ENCODE peak calls at places on chromosomes 16 and 17, in nine cellular contexts. A, C, Y, F, N, X, Q, Z and K are unnamed samples. For H3K27me3, the result is how much of the 10 kb centered on the place peaks cover.

GRCh38 chr17:78362671-78363070 is 2.8 kb upstream of the SOCS3 start:
- DNase-seq in C (no peak), N (no peak), Q (no peak), F (no peak), Z (no peak), Y (no peak), X (no peak), A (no peak), K (peak)

GRCh38 chr17:79624658-79625478 is 14.0 kb upstream of the RBFOX3 start:
- DNase-seq in Z (no peak), A (no peak), F (no peak), Y (no peak), X (peak), Q (no peak), N (peak), C (peak), K (peak)

GRCh38 chr17:1460233-1460632 is 4.2 kb upstream of the CRK start:
- DNase-seq in A (no peak), Y (peak), Z (peak), Q (peak), F (peak), X (peak), N (peak), C (peak), K (no peak)

GRCh38 chr16:27408012-27408601 is 6.1 kb downstream of the IL21R start:
- DNase-seq in Z (no peak), F (no peak), Y (peak), A (no peak), Q (peak), C (no peak), X (no peak), N (no peak), K (no peak)

GRCh38 chr16:31064882-31065461 is 9.1 kb downstream of the ZNF668 start:
- DNase-seq in A (no peak), Z (no peak), F (no peak), C (peak), N (no peak), X (no peak), Y (peak), Q (peak), K (no peak)

GRCh38 chr17:38554430-38555350 is 51.1 kb downstream of the SRCIN1 start:
- DNase-seq in Z (no peak), N (no peak), Q (peak), F (no peak), C (no peak), X (no peak), Y (peak), A (no peak), K (no peak)

GRCh38 chr17:14011740-14012405 is 57.4 kb upstream of the COX10 start:
- DNase-seq in C (peak), Q (no peak), F (no peak), X (no peak), Y (no peak), Z (no peak), N (no peak), A (no peak), K (no peak)

GRCh38 chr17:80191192-80191591 is 21.4 kb downstream of the CARD14 start:
- DNase-seq in X (no peak), A (no peak), Y (no peak), F (no peak), N (no peak), Q (no peak), Z (no peak), C (no peak), K (peak)

GRCh38 chr16:58042886-58043515 is 17.4 kb downstream of the MMP15 start:
- DNase-seq in Q (no peak), Z (no peak), A (no peak), N (no peak), Y (no peak), F (no peak), X (no peak), C (no peak), K (no peak)

GRCh38 chr17:2058521-2059124 is 3.7 kb downstream of the HIC1 start:
- DNase-seq in X (no peak), C (peak), Y (no peak), N (peak), F (peak), Z (peak), A (no peak), Q (no peak), K (peak)

GRCh38 chr16:4936991-4937781 is at the start of gene PPL:
- DNase-seq in Q (peak), X (peak), C (peak), A (peak), Y (peak), Z (peak), N (peak), F (peak), K (peak)

GRCh38 chr16:67672739-67673662 is 6.4 kb downstream of the C16orf86 start:
- DNase-seq in Z (peak), N (peak), Y (peak), F (peak), A (peak), X (no peak), C (peak), Q (peak), K (peak)

GRCh38 chr17:18280766-18281165 is 20.3 kb downstream of the MIEF2 start:
- DNase-seq in X (no peak), Z (no peak), N (no peak), Q (no peak), Y (no peak), F (no peak), C (no peak), A (no peak), K (no peak)

GRCh38 chr17:41402161-41402560 is 4.8 kb upstream of the KRT31 start:
- DNase-seq in Q (no peak), C (no peak), Y (peak), F (no peak), A (no peak), X (no peak), N (no peak), Z (no peak), K (peak)

GRCh38 chr17:19238167-19238505 is 970 bp downstream of the EPN2 start:
- DNase-seq in X (peak), A (no peak), Z (peak), N (peak), C (peak), Y (peak), F (peak), Q (no peak), K (peak)

GRCh38 chr17:77212081-77212832 is 71.5 kb downstream of the SEC14L1 start:
- DNase-seq in Z (no peak), Y (no peak), Q (no peak), C (no peak), N (no peak), F (no peak), A (no peak), X (no peak), K (no peak)

GRCh38 chr17:27944546-27945332 is 51.6 kb upstream of the LYRM9 start:
- DNase-seq in X (no peak), N (no peak), A (no peak), C (no peak), Y (peak), F (no peak), Z (no peak), Q (no peak), K (no peak)

GRCh38 chr17:80908776-80909175 is 82.9 kb upstream of the CHMP6 start:
- DNase-seq in N (no peak), A (no peak), Y (no peak), Z (no peak), F (no peak), Q (no peak), C (no peak), X (no peak), K (no peak)

GRCh38 chr17:2837147-2837561 is 40.9 kb downstream of the RAP1GAP2 start:
- DNase-seq in Q (no peak), A (no peak), Z (no peak), Y (no peak), C (no peak), X (no peak), N (no peak), F (no peak), K (peak)

GRCh38 chr17:11303773-11304394 is 62.9 kb downstream of the SHISA6 start:
- DNase-seq in N (no peak), Z (no peak), Y (no peak), F (no peak), Q (no peak), X (no peak), A (no peak), C (no peak), K (no peak)

GRCh38 chr16:73082608-73083007 is 34.7 kb upstream of the ZFHX3 start:
- DNase-seq in Z (no peak), X (peak), A (no peak), F (no peak), Y (peak), C (no peak), Q (peak), N (no peak), K (no peak)

GRCh38 chr17:66675273-66675990 is 159.5 kb upstream of the CACNG5 start:
- DNase-seq in X (no peak), C (no peak), N (no peak), F (no peak), Q (peak), A (no peak), Y (no peak), Z (no peak), K (peak)

GRCh38 chr17:32660496-32660895 is 173.7 kb downstream of the CDK5R1 start:
- DNase-seq in A (no peak), Q (no peak), C (no peak), F (no peak), X (no peak), Z (no peak), Y (no peak), N (no peak), K (no peak)

GRCh38 chr16:12815361-12815760 is 11.7 kb upstream of the CPPED1 start:
- DNase-seq in Y (no peak), N (no peak), F (no peak), C (no peak), X (no peak), A (no peak), Z (no peak), Q (no peak), K (no peak)

GRCh38 chr16:58094026-58094425 is 35.2 kb downstream of the CFAP20 start:
- DNase-seq in F (no peak), C (no peak), Y (no peak), A (no peak), Q (no peak), N (no peak), X (no peak), Z (no peak), K (no peak)

GRCh38 chr17:65139045-65139764 is 2.0 kb downstream of the RGS9 start:
- DNase-seq in N (no peak), C (no peak), Q (no peak), Z (no peak), F (no peak), Y (no peak), A (no peak), X (no peak), K (no peak)

GRCh38 chr16:49439676-49440075 is 66.1 kb downstream of the C16orf78 start:
- DNase-seq in N (no peak), F (no peak), A (no peak), Q (no peak), X (peak), Z (no peak), C (no peak), Y (no peak), K (no peak)

GRCh38 chr16:49439050-49439449 is 65.4 kb downstream of the C16orf78 start:
- DNase-seq in N (no peak), Z (no peak), C (no peak), X (peak), Y (no peak), F (no peak), Q (no peak), A (no peak), K (no peak)

GRCh38 chr16:49436181-49436580 is 62.6 kb downstream of the C16orf78 start:
- DNase-seq in X (peak), Z (no peak), Q (no peak), F (no peak), A (no peak), Y (no peak), C (no peak), N (no peak), K (no peak)

GRCh38 chr16:49434733-49435132 is 61.1 kb downstream of the C16orf78 start:
- DNase-seq in N (no peak), X (peak), Y (no peak), Q (no peak), C (no peak), A (no peak), F (no peak), Z (no peak), K (no peak)

GRCh38 chr16:49437344-49437743 is 63.7 kb downstream of the C16orf78 start:
- DNase-seq in C (no peak), F (no peak), Z (no peak), X (peak), Q (no peak), N (no peak), Y (no peak), A (no peak), K (no peak)
- TF ChIP-seq CTCF in C (no peak), F (no peak), Z (no peak), X (no peak), Q (no peak), N (no peak), Y (no peak), A (no peak), K (peak)

GRCh38 chr17:9219631-9220415 is 198.5 kb downstream of the NTN1 start:
- DNase-seq in C (no peak), Z (no peak), Q (no peak), Y (no peak), X (no peak), A (no peak), F (no peak), N (no peak), K (peak)
- H3K27me3 ChIP-seq in C (under half), Z (under half), Q (under half), Y (under half), X (under half), A (under half), F (under half), N (under half), K (under half)

GRCh38 chr16:10592611-10593010 is 12.2 kb upstream of the EMP2 start:
- DNase-seq in A (no peak), F (no peak), N (no peak), C (no peak), Z (no peak), X (no peak), Q (no peak), Y (no peak), K (no peak)
- TF ChIP-seq CTCF in A (no peak), F (no peak), N (no peak), C (no peak), Z (no peak), X (no peak), Q (no peak), Y (no peak), K (no peak)

GRCh38 chr16:85232369-85233142 is 120.3 kb upstream of the CIBAR2 start:
- DNase-seq in Z (no peak), F (no peak), C (no peak), A (no peak), N (no peak), Y (no peak), Q (no peak), X (no peak), K (no peak)
- H3K27me3 ChIP-seq in Z (under half), F (under half), C (under half), A (under half), N (under half), Y (under half), Q (under half), X (under half), K (under half)

GRCh38 chr17:48642843-48643696 is 16.9 kb upstream of the HOXB9 start:
- DNase-seq in C (no peak), A (no peak), F (no peak), X (no peak), Q (no peak), Z (peak), N (no peak), Y (no peak), K (peak)

GRCh38 chr17:48640858-48641180 is 14.7 kb upstream of the HOXB9 start:
- DNase-seq in Y (no peak), N (no peak), X (no peak), Z (no peak), C (no peak), Q (no peak), F (no peak), A (no peak), K (no peak)

GRCh38 chr17:48643697-48644012 is 17.5 kb upstream of the HOXB9 start:
- DNase-seq in Y (no peak), Q (no peak), A (no peak), X (no peak), F (no peak), Z (peak), C (no peak), N (no peak), K (no peak)

GRCh38 chr17:48641541-48642058 is 15.4 kb upstream of the HOXB9 start:
- DNase-seq in X (no peak), Q (no peak), Y (no peak), C (no peak), N (no peak), Z (peak), A (no peak), F (no peak), K (peak)

DNA sequence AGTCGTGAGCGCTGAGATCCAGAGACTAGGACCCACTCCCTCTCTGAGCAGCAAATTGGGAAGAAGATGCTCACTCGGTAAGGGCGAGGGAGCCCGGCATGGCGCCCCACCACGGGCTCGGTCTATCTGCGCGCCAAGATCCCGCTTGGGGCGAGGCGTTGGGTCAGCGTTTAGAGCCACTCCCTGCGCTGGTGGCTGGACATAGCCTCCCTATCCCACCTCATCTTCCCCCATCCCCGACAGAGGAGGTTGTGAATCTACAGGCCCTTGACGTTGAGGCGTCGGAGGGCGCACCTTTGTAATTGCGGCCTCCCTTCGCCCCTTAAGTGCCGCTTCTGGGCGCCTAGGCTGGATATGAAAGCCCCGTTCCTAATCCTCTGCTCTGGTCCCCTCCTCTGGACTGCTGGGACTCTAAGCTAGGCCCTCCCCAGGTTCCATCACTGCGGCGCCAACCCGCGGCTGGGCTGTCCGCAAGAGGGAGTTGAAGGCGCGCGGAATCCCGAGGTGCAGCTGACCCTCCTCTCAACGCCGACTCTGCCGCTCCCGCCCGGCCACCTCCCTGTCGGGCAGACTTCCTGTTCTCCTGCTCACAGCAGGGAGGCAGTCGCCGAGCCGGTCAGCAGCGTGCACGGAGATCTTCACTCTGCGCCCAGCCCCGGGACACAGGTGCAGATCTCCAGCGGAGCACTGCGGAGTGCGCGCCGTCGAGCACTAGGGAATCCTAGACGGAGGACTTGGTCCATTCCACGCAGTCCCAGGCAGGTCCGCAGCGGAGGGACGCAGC is 16.1 kb upstream of the HOXB9 start:
- DNase-seq in Y (no peak), N (no peak), Q (no peak), F (no peak), X (no peak), A (no peak), C (no peak), Z (peak), K (peak)
- TF ChIP-seq CTCF in Y (no peak), N (no peak), Q (no peak), F (no peak), X (no peak), A (no peak), C (no peak), Z (no peak), K (peak)

DNA sequence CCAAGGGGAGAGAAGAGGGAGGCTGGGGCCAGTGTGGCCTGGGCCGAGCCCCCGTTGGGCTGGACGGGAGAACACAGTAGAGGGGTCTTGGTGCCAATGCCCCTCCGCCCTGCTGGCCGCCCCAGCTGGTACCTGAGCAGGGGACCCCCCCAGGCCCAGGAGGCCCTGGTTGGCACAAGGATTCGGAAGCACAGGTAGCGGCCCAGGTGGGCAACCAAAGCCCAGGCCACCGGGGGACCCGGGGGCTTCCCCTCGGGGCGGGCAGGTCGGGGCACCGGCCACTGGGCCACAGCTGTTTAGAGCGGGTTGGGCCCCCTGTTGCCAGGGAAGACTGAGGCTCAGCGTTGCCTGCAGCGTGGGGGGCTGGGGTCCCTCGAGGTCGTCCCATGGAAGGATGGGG is 28.2 kb upstream of the C1QTNF8 start:
- DNase-seq in F (no peak), X (no peak), N (no peak), Q (no peak), A (no peak), C (no peak), Y (no peak), Z (no peak), K (no peak)
- H3K27me3 ChIP-seq in F (under half), X (under half), N (under half), Q (under half), A (under half), C (half or more), Y (under half), Z (under half), K (under half)

DNA sequence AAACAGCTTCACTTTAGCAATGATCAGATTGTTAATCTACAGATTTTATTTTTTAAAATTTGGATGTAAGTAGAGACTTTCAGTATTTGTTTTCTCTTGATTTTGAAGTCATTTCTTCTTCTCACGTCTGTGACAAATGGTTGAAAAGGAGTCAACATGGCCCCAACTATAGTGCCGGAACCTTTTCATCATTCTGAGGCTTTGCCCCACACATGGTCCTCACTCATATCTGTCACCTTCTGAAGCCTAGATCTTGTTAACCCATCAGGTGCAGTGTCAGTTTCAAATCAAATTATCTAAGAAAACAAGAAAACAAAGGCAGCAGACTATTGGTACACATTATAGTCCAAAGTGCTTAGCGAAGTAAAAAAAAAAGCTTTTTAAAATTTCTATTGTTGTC is 124.1 kb downstream of the TRIM37 start:
- DNase-seq in Z (no peak), A (no peak), C (no peak), Q (no peak), F (no peak), X (no peak), N (no peak), Y (no peak), K (no peak)
- TF ChIP-seq CTCF in Z (no peak), A (no peak), C (no peak), Q (no peak), F (no peak), X (no peak), N (no peak), Y (no peak), K (no peak)

DNA sequence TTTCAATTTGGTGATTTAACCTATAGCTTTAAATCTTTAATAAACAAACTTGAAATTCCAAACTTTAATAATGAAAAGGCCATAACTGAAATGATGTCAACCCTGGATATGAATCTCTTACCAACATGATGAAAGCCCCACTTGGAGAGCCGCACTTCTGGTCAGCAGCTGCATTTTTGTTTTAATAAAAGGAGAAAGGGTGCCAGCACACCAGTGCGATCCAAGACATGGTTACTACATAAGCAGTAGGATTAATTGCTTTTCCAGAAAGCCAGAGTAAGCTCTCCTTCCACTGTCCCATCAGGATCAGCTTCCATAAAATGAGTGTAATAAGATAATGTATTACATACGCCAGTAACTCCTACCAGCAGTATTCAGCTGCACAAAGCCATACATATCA is 26.2 kb upstream of the NACA2 start:
- DNase-seq in Q (no peak), Y (no peak), N (no peak), Z (no peak), A (no peak), F (no peak), X (no peak), C (no peak), K (no peak)
- H3K27me3 ChIP-seq in Q (under half), Y (under half), N (under half), Z (under half), A (under half), F (under half), X (under half), C (under half), K (under half)